ENCODE peak calls at places on chromosome 17, in nine cellular contexts. One of them, this sample, is unnamed.

GRCh38 chr17:80833952-80834895 is 157.4 kb upstream of the CHMP6 start:
- DNase-seq in upper lobe of left lung: no peak
- DNase-seq in transverse colon: no peak
- DNase-seq in suprapubic skin: peak; percentile 88
- DNase-seq in ovary: peak; percentile 76
- DNase-seq in GM12878: no peak
- DNase-seq in tibial nerve: peak; percentile 50
- DNase-seq in sigmoid colon: peak; percentile 90
- DNase-seq in IMR-90: peak; percentile 73
- DNase-seq in this sample: no peak

GRCh38 chr17:63542218-63542545 is 8.1 kb upstream of the DCAF7 start:
- DNase-seq in upper lobe of left lung: no peak
- DNase-seq in transverse colon: no peak
- DNase-seq in suprapubic skin: no peak
- DNase-seq in ovary: no peak
- DNase-seq in GM12878: no peak
- DNase-seq in tibial nerve: no peak
- DNase-seq in sigmoid colon: no peak
- DNase-seq in IMR-90: no peak
- DNase-seq in this sample: no peak

GRCh38 chr17:81888988-81889595 is 2.3 kb downstream of the ALYREF start:
- DNase-seq in upper lobe of left lung: no peak
- DNase-seq in transverse colon: no peak
- DNase-seq in suprapubic skin: no peak
- DNase-seq in ovary: no peak
- DNase-seq in GM12878: no peak
- DNase-seq in tibial nerve: no peak
- DNase-seq in sigmoid colon: peak; percentile 68
- DNase-seq in IMR-90: no peak
- DNase-seq in this sample: no peak

GRCh38 chr17:20896153-20896649 is 146.6 kb downstream of the USP22 start:
- DNase-seq in upper lobe of left lung: no peak
- DNase-seq in transverse colon: peak; percentile 13
- DNase-seq in suprapubic skin: no peak
- DNase-seq in ovary: peak; percentile 62
- DNase-seq in GM12878: no peak
- DNase-seq in tibial nerve: no peak
- DNase-seq in sigmoid colon: peak; percentile 70
- DNase-seq in IMR-90: peak; percentile 1
- DNase-seq in this sample: no peak

GRCh38 chr17:47636273-47637030 is 13.3 kb upstream of the KPNB1 start:
- DNase-seq in upper lobe of left lung: no peak
- DNase-seq in transverse colon: no peak
- DNase-seq in suprapubic skin: no peak
- DNase-seq in ovary: no peak
- DNase-seq in GM12878: no peak
- DNase-seq in tibial nerve: no peak
- DNase-seq in sigmoid colon: no peak
- DNase-seq in IMR-90: no peak
- DNase-seq in this sample: no peak

GRCh38 chr17:40502716-40503115 is 1.3 kb upstream of the TNS4 start:
- DNase-seq in upper lobe of left lung: no peak
- DNase-seq in transverse colon: no peak
- DNase-seq in suprapubic skin: no peak
- DNase-seq in ovary: no peak
- DNase-seq in GM12878: no peak
- DNase-seq in tibial nerve: no peak
- DNase-seq in sigmoid colon: peak; percentile 52
- DNase-seq in IMR-90: no peak
- DNase-seq in this sample: no peak

GRCh38 chr17:48254896-48255295 is 147.3 kb downstream of the SNX11 start:
- DNase-seq in upper lobe of left lung: no peak
- DNase-seq in transverse colon: no peak
- DNase-seq in suprapubic skin: no peak
- DNase-seq in ovary: no peak
- DNase-seq in GM12878: no peak
- DNase-seq in tibial nerve: no peak
- DNase-seq in sigmoid colon: no peak
- DNase-seq in IMR-90: no peak
- DNase-seq in this sample: no peak

GRCh38 chr17:31294839-31295488 is 2.1 kb downstream of the OMG start:
- DNase-seq in upper lobe of left lung: no peak
- DNase-seq in transverse colon: no peak
- DNase-seq in suprapubic skin: no peak
- DNase-seq in ovary: no peak
- DNase-seq in GM12878: no peak
- DNase-seq in tibial nerve: no peak
- DNase-seq in sigmoid colon: no peak
- DNase-seq in IMR-90: no peak
- DNase-seq in this sample: no peak

GRCh38 chr17:32553168-32553567 is 66.4 kb downstream of the CDK5R1 start:
- DNase-seq in upper lobe of left lung: peak; percentile 31
- DNase-seq in transverse colon: no peak
- DNase-seq in suprapubic skin: no peak
- DNase-seq in ovary: no peak
- DNase-seq in GM12878: no peak
- DNase-seq in tibial nerve: no peak
- DNase-seq in sigmoid colon: no peak
- DNase-seq in IMR-90: no peak
- DNase-seq in this sample: no peak

GRCh38 chr17:65670667-65671371 is 109.4 kb upstream of the AXIN2 start:
- DNase-seq in upper lobe of left lung: no peak
- DNase-seq in transverse colon: no peak
- DNase-seq in suprapubic skin: no peak
- DNase-seq in ovary: no peak
- DNase-seq in GM12878: no peak
- DNase-seq in tibial nerve: no peak
- DNase-seq in sigmoid colon: no peak
- DNase-seq in IMR-90: no peak
- DNase-seq in this sample: no peak

GRCh38 chr17:43767713-43768059 is 9.1 kb upstream of the SOST start:
- DNase-seq in upper lobe of left lung: no peak
- DNase-seq in transverse colon: no peak
- DNase-seq in suprapubic skin: peak; percentile 74
- DNase-seq in ovary: no peak
- DNase-seq in GM12878: no peak
- DNase-seq in tibial nerve: no peak
- DNase-seq in sigmoid colon: no peak
- DNase-seq in IMR-90: no peak
- DNase-seq in this sample: no peak

GRCh38 chr17:335691-336090 is 16.9 kb downstream of the RPH3AL start:
- DNase-seq in upper lobe of left lung: no peak
- DNase-seq in transverse colon: no peak
- DNase-seq in suprapubic skin: no peak
- DNase-seq in ovary: peak; percentile 63
- DNase-seq in GM12878: no peak
- DNase-seq in tibial nerve: no peak
- DNase-seq in sigmoid colon: peak; percentile 60
- DNase-seq in IMR-90: no peak
- DNase-seq in this sample: no peak

GRCh38 chr17:48647103-48647963 is 21.2 kb upstream of the HOXB9 start:
- DNase-seq in upper lobe of left lung: no peak
- DNase-seq in transverse colon: peak; percentile 63
- DNase-seq in suprapubic skin: no peak
- DNase-seq in ovary: no peak
- DNase-seq in GM12878: no peak
- DNase-seq in tibial nerve: no peak
- DNase-seq in sigmoid colon: no peak
- DNase-seq in IMR-90: no peak
- DNase-seq in this sample: no peak

GRCh38 chr17:17239832-17240231 is 2.9 kb upstream of the FLCN start:
- DNase-seq in upper lobe of left lung: no peak
- DNase-seq in transverse colon: no peak
- DNase-seq in suprapubic skin: no peak
- DNase-seq in ovary: no peak
- DNase-seq in GM12878: no peak
- DNase-seq in tibial nerve: no peak
- DNase-seq in sigmoid colon: no peak
- DNase-seq in IMR-90: no peak
- DNase-seq in this sample: no peak

GRCh38 chr17:78844301-78845005 is 3.8 kb upstream of the USP36 start:
- DNase-seq in upper lobe of left lung: no peak
- DNase-seq in transverse colon: no peak
- DNase-seq in suprapubic skin: no peak
- DNase-seq in ovary: no peak
- DNase-seq in GM12878: no peak
- DNase-seq in tibial nerve: no peak
- DNase-seq in sigmoid colon: no peak
- DNase-seq in IMR-90: peak; percentile 71
- DNase-seq in this sample: no peak

GRCh38 chr17:692116-692515 is 22.5 kb downstream of the VPS53 start:
- DNase-seq in upper lobe of left lung: no peak
- DNase-seq in transverse colon: no peak
- DNase-seq in suprapubic skin: no peak
- DNase-seq in ovary: no peak
- DNase-seq in GM12878: no peak
- DNase-seq in tibial nerve: no peak
- DNase-seq in sigmoid colon: no peak
- DNase-seq in IMR-90: peak; percentile 89
- DNase-seq in this sample: no peak

GRCh38 chr17:40069751-40070643 is 7.2 kb downstream of the THRA start:
- DNase-seq in upper lobe of left lung: peak; percentile 79
- DNase-seq in transverse colon: peak; percentile 75
- DNase-seq in suprapubic skin: no peak
- DNase-seq in ovary: peak; percentile 71
- DNase-seq in GM12878: no peak
- DNase-seq in tibial nerve: peak; percentile 50
- DNase-seq in sigmoid colon: peak; percentile 87
- DNase-seq in IMR-90: peak; percentile 46
- DNase-seq in this sample: no peak

GRCh38 chr17:38572292-38572664 is 33.5 kb downstream of the SRCIN1 start:
- DNase-seq in upper lobe of left lung: no peak
- DNase-seq in transverse colon: no peak
- DNase-seq in suprapubic skin: no peak
- DNase-seq in ovary: no peak
- DNase-seq in GM12878: no peak
- DNase-seq in tibial nerve: no peak
- DNase-seq in sigmoid colon: no peak
- DNase-seq in IMR-90: no peak
- DNase-seq in this sample: no peak
- H3K4me3 ChIP-seq in upper lobe of left lung: peak overlapping the region; percentile 43
- H3K4me3 ChIP-seq in transverse colon: no peak overlapping the region
- H3K4me3 ChIP-seq in suprapubic skin: peak overlapping the region; percentile 48
- H3K4me3 ChIP-seq in ovary: peak overlapping the region; percentile 22
- H3K4me3 ChIP-seq in GM12878: no peak overlapping the region
- H3K4me3 ChIP-seq in tibial nerve: peak overlapping the region; percentile 7
- H3K4me3 ChIP-seq in sigmoid colon: peak overlapping the region; percentile 19
- H3K4me3 ChIP-seq in IMR-90: no peak overlapping the region
- H3K4me3 ChIP-seq in this sample: peak overlapping the region; percentile 16

GRCh38 chr17:8383143-8383974 is at the start of gene RPL26:
- DNase-seq in upper lobe of left lung: peak; percentile 95
- DNase-seq in transverse colon: peak; percentile 98
- DNase-seq in suprapubic skin: peak; percentile 98
- DNase-seq in ovary: peak; percentile 95
- DNase-seq in GM12878: peak; percentile 95
- DNase-seq in tibial nerve: peak; percentile 98
- DNase-seq in sigmoid colon: peak; percentile 99
- DNase-seq in IMR-90: peak; percentile 98
- DNase-seq in this sample: peak; percentile 84
- TF ChIP-seq POLR2A in upper lobe of left lung: no peak
- TF ChIP-seq POLR2A in transverse colon: peak; percentile 90
- TF ChIP-seq POLR2A in suprapubic skin: peak; percentile 82
- TF ChIP-seq POLR2A in ovary: peak; percentile 77
- TF ChIP-seq POLR2A in GM12878: peak; percentile 96
- TF ChIP-seq POLR2A in tibial nerve: peak; percentile 64
- TF ChIP-seq POLR2A in sigmoid colon: no peak
- TF ChIP-seq POLR2A in IMR-90: peak; percentile 99
- TF ChIP-seq POLR2A in this sample: peak; percentile 74

GRCh38 chr17:6496116-6496481 is 51.8 kb downstream of the PIMREG start:
- DNase-seq in upper lobe of left lung: peak; percentile 14
- DNase-seq in transverse colon: no peak
- DNase-seq in suprapubic skin: peak; percentile 77
- DNase-seq in ovary: peak; percentile 62
- DNase-seq in GM12878: no peak
- DNase-seq in tibial nerve: no peak
- DNase-seq in sigmoid colon: peak; percentile 37
- DNase-seq in IMR-90: no peak
- DNase-seq in this sample: no peak

GRCh38 chr17:6496636-6497441 is 52.6 kb downstream of the PIMREG start:
- DNase-seq in upper lobe of left lung: peak; percentile 18
- DNase-seq in transverse colon: no peak
- DNase-seq in suprapubic skin: peak; percentile 63
- DNase-seq in ovary: peak; percentile 26
- DNase-seq in GM12878: no peak
- DNase-seq in tibial nerve: no peak
- DNase-seq in sigmoid colon: peak; percentile 55
- DNase-seq in IMR-90: no peak
- DNase-seq in this sample: no peak

GRCh38 chr17:6498798-6499540 is 54.7 kb downstream of the PIMREG start:
- DNase-seq in upper lobe of left lung: peak; percentile 12
- DNase-seq in transverse colon: no peak
- DNase-seq in suprapubic skin: peak; percentile 48
- DNase-seq in ovary: peak; percentile 16
- DNase-seq in GM12878: no peak
- DNase-seq in tibial nerve: no peak
- DNase-seq in sigmoid colon: peak; percentile 44
- DNase-seq in IMR-90: no peak
- DNase-seq in this sample: no peak

GRCh38 chr17:6497496-6498221 is 53.4 kb downstream of the PIMREG start:
- DNase-seq in upper lobe of left lung: peak; percentile 6
- DNase-seq in transverse colon: no peak
- DNase-seq in suprapubic skin: peak; percentile 76
- DNase-seq in ovary: peak; percentile 30
- DNase-seq in GM12878: no peak
- DNase-seq in tibial nerve: no peak
- DNase-seq in sigmoid colon: peak; percentile 43
- DNase-seq in IMR-90: no peak
- DNase-seq in this sample: no peak

GRCh38 chr17:6498356-6498755 is 54.1 kb downstream of the PIMREG start:
- DNase-seq in upper lobe of left lung: no peak
- DNase-seq in transverse colon: no peak
- DNase-seq in suprapubic skin: no peak
- DNase-seq in ovary: peak; percentile 13
- DNase-seq in GM12878: no peak
- DNase-seq in tibial nerve: no peak
- DNase-seq in sigmoid colon: peak; percentile 22
- DNase-seq in IMR-90: no peak
- DNase-seq in this sample: no peak
- H3K27me3 ChIP-seq in upper lobe of left lung: no peaks in the 10 kb centered on the region
- H3K27me3 ChIP-seq in transverse colon: no peaks in the 10 kb centered on the region
- H3K27me3 ChIP-seq in suprapubic skin: no peaks in the 10 kb centered on the region
- H3K27me3 ChIP-seq in ovary: no peaks in the 10 kb centered on the region
- H3K27me3 ChIP-seq in GM12878: no peaks in the 10 kb centered on the region
- H3K27me3 ChIP-seq in tibial nerve: no peaks in the 10 kb centered on the region
- H3K27me3 ChIP-seq in sigmoid colon: no peaks in the 10 kb centered on the region
- H3K27me3 ChIP-seq in IMR-90: peaks cover 10% of the 10 kb centered on the region
- H3K27me3 ChIP-seq in this sample: no peaks in the 10 kb centered on the region

GRCh38 chr17:75587718-75588545 is at the start of gene MYO15B:
- DNase-seq in upper lobe of left lung: peak; percentile 64
- DNase-seq in transverse colon: peak; percentile 71
- DNase-seq in suprapubic skin: no peak
- DNase-seq in ovary: peak; percentile 77
- DNase-seq in GM12878: no peak
- DNase-seq in tibial nerve: peak; percentile 25
- DNase-seq in sigmoid colon: peak; percentile 72
- DNase-seq in IMR-90: no peak
- DNase-seq in this sample: no peak
- H3K4me3 ChIP-seq in upper lobe of left lung: peak within 1 kb of the TSS; percentile 82
- H3K4me3 ChIP-seq in transverse colon: peak within 1 kb of the TSS; percentile 59
- H3K4me3 ChIP-seq in suprapubic skin: peak within 1 kb of the TSS; percentile 60
- H3K4me3 ChIP-seq in ovary: peak within 1 kb of the TSS; percentile 74
- H3K4me3 ChIP-seq in GM12878: peak within 1 kb of the TSS; percentile 53
- H3K4me3 ChIP-seq in tibial nerve: peak within 1 kb of the TSS; percentile 58
- H3K4me3 ChIP-seq in sigmoid colon: peak within 1 kb of the TSS; percentile 52
- H3K4me3 ChIP-seq in IMR-90: no peak within 1 kb of the TSS
- H3K4me3 ChIP-seq in this sample: peak within 1 kb of the TSS; percentile 82

This sample was measured in esophagus squamous epithelium.